ENCODE peak calls at places on chromosomes 7 and 10, in six cellular contexts. One of them, this sample, is unnamed.

GRCh38 chr7:55280031-55280454 is 85.1 kb upstream of the LANCL2 start:
- DNase-seq in right lobe of liver: no peak
- DNase-seq in stomach: peak
- DNase-seq in testis: peak
- DNase-seq in heart left ventricle: peak
- DNase-seq in esophagus muscularis mucosa: peak
- DNase-seq in this sample: peak

GRCh38 chr7:117619690-117620089 is 139.9 kb downstream of the CFTR start:
- DNase-seq in esophagus muscularis mucosa: no peak
- DNase-seq in heart left ventricle: no peak
- DNase-seq in testis: no peak
- DNase-seq in stomach: no peak
- DNase-seq in right lobe of liver: no peak
- DNase-seq in this sample: no peak

GRCh38 chr10:52653221-52653501 is 119.4 kb downstream of the MBL2 start:
- DNase-seq in stomach: no peak
- DNase-seq in esophagus muscularis mucosa: no peak
- DNase-seq in heart left ventricle: no peak
- DNase-seq in testis: no peak
- DNase-seq in right lobe of liver: no peak
- DNase-seq in this sample: no peak

GRCh38 chr7:151595702-151596340 is 76.1 kb upstream of the RHEB start:
- DNase-seq in testis: no peak
- DNase-seq in stomach: no peak
- DNase-seq in right lobe of liver: no peak
- DNase-seq in heart left ventricle: no peak
- DNase-seq in esophagus muscularis mucosa: no peak
- DNase-seq in this sample: peak

GRCh38 chr10:126921974-126922525 is 16.8 kb downstream of the DOCK1 start:
- DNase-seq in heart left ventricle: no peak
- DNase-seq in stomach: no peak
- DNase-seq in testis: no peak
- DNase-seq in esophagus muscularis mucosa: no peak
- DNase-seq in right lobe of liver: no peak
- DNase-seq in this sample: no peak

GRCh38 chr7:100545636-100546128 is 6.7 kb downstream of the AGFG2 start:
- DNase-seq in stomach: no peak
- DNase-seq in testis: peak
- DNase-seq in right lobe of liver: peak
- DNase-seq in esophagus muscularis mucosa: no peak
- DNase-seq in heart left ventricle: peak
- DNase-seq in this sample: peak

GRCh38 chr10:75430000-75430763 is 1.2 kb upstream of the LRMDA start:
- DNase-seq in heart left ventricle: peak
- DNase-seq in esophagus muscularis mucosa: no peak
- DNase-seq in stomach: peak
- DNase-seq in testis: peak
- DNase-seq in right lobe of liver: peak
- DNase-seq in this sample: peak

GRCh38 chr7:123270553-123270952 is 70.8 kb upstream of the SLC13A1 start:
- DNase-seq in testis: no peak
- DNase-seq in heart left ventricle: no peak
- DNase-seq in esophagus muscularis mucosa: no peak
- DNase-seq in right lobe of liver: no peak
- DNase-seq in stomach: no peak
- DNase-seq in this sample: no peak

GRCh38 chr7:6653101-6653995 is 16.2 kb downstream of the ZNF316 start:
- DNase-seq in right lobe of liver: no peak
- DNase-seq in heart left ventricle: no peak
- DNase-seq in testis: no peak
- DNase-seq in stomach: no peak
- DNase-seq in esophagus muscularis mucosa: no peak
- DNase-seq in this sample: no peak

GRCh38 chr7:18846765-18847215 is 270.6 kb downstream of the TWIST1 start:
- DNase-seq in right lobe of liver: no peak
- DNase-seq in esophagus muscularis mucosa: no peak
- DNase-seq in testis: no peak
- DNase-seq in stomach: no peak
- DNase-seq in heart left ventricle: no peak
- DNase-seq in this sample: no peak

GRCh38 chr7:41156268-41156667 is 546.6 kb downstream of the INHBA start:
- DNase-seq in right lobe of liver: no peak
- DNase-seq in stomach: no peak
- DNase-seq in esophagus muscularis mucosa: no peak
- DNase-seq in testis: no peak
- DNase-seq in heart left ventricle: no peak
- DNase-seq in this sample: no peak

GRCh38 chr7:130939285-130940095 is 205.5 kb upstream of the KLF14 start:
- DNase-seq in testis: no peak
- DNase-seq in esophagus muscularis mucosa: no peak
- DNase-seq in stomach: no peak
- DNase-seq in heart left ventricle: no peak
- DNase-seq in right lobe of liver: no peak
- DNase-seq in this sample: no peak

GRCh38 chr10:30463944-30464451 is 30.0 kb downstream of the MAP3K8 start:
- DNase-seq in testis: no peak
- DNase-seq in stomach: no peak
- DNase-seq in heart left ventricle: no peak
- DNase-seq in esophagus muscularis mucosa: no peak
- DNase-seq in right lobe of liver: no peak
- DNase-seq in this sample: no peak

GRCh38 chr10:30190831-30191552 is 131.6 kb upstream of the JCAD start:
- DNase-seq in stomach: no peak
- DNase-seq in esophagus muscularis mucosa: no peak
- DNase-seq in right lobe of liver: no peak
- DNase-seq in heart left ventricle: no peak
- DNase-seq in testis: peak
- DNase-seq in this sample: no peak

GRCh38 chr7:2517004-2517403 is 2.6 kb upstream of the LFNG start:
- DNase-seq in esophagus muscularis mucosa: no peak
- DNase-seq in right lobe of liver: no peak
- DNase-seq in heart left ventricle: no peak
- DNase-seq in testis: no peak
- DNase-seq in stomach: no peak
- DNase-seq in this sample: no peak

GRCh38 chr10:3811331-3811870 is 26.4 kb upstream of the KLF6 start:
- DNase-seq in heart left ventricle: no peak
- DNase-seq in stomach: peak
- DNase-seq in esophagus muscularis mucosa: peak
- DNase-seq in right lobe of liver: no peak
- DNase-seq in testis: no peak
- DNase-seq in this sample: peak

GRCh38 chr10:78899996-78900714 is 168.6 kb upstream of the ZMIZ1 start:
- DNase-seq in stomach: no peak
- DNase-seq in esophagus muscularis mucosa: peak
- DNase-seq in heart left ventricle: peak
- DNase-seq in testis: peak
- DNase-seq in right lobe of liver: no peak
- DNase-seq in this sample: no peak

GRCh38 chr7:150854066-150855000 is 2.0 kb downstream of the AOC1 start:
- DNase-seq in right lobe of liver: no peak
- DNase-seq in heart left ventricle: no peak
- DNase-seq in testis: peak
- DNase-seq in stomach: no peak
- DNase-seq in esophagus muscularis mucosa: peak
- DNase-seq in this sample: no peak

GRCh38 chr10:88858493-88858892 is 6.8 kb upstream of the ANKRD22 start:
- DNase-seq in heart left ventricle: no peak
- DNase-seq in testis: no peak
- DNase-seq in esophagus muscularis mucosa: no peak
- DNase-seq in right lobe of liver: no peak
- DNase-seq in stomach: no peak
- DNase-seq in this sample: no peak

GRCh38 chr10:110016037-110016436 is 8.3 kb downstream of the ADD3 start:
- DNase-seq in esophagus muscularis mucosa: no peak
- DNase-seq in testis: peak
- DNase-seq in stomach: no peak
- DNase-seq in heart left ventricle: no peak
- DNase-seq in right lobe of liver: no peak
- DNase-seq in this sample: no peak

GRCh38 chr10:14564268-14564744 is 210.4 kb downstream of the FAM107B start:
- DNase-seq in stomach: no peak
- DNase-seq in esophagus muscularis mucosa: no peak
- DNase-seq in heart left ventricle: no peak
- DNase-seq in right lobe of liver: no peak
- DNase-seq in testis: no peak
- DNase-seq in this sample: no peak

GRCh38 chr10:24706479-24707118 is 17.1 kb downstream of the ARHGAP21 start:
- DNase-seq in esophagus muscularis mucosa: no peak
- DNase-seq in stomach: no peak
- DNase-seq in testis: peak
- DNase-seq in heart left ventricle: no peak
- DNase-seq in right lobe of liver: no peak
- DNase-seq in this sample: no peak

GRCh38 chr10:125783957-125784356 is 8.3 kb upstream of the MMP21 start:
- DNase-seq in esophagus muscularis mucosa: no peak
- DNase-seq in right lobe of liver: no peak
- DNase-seq in testis: no peak
- DNase-seq in stomach: no peak
- DNase-seq in heart left ventricle: no peak
- DNase-seq in this sample: no peak

GRCh38 chr7:118802726-118803125 is 578.2 kb downstream of the ANKRD7 start:
- DNase-seq in esophagus muscularis mucosa: no peak
- DNase-seq in stomach: no peak
- DNase-seq in right lobe of liver: no peak
- DNase-seq in heart left ventricle: no peak
- DNase-seq in testis: no peak
- DNase-seq in this sample: no peak

GRCh38 chr7:112377607-112378006 is 72.7 kb upstream of the IFRD1 start:
- DNase-seq in right lobe of liver: no peak
- DNase-seq in esophagus muscularis mucosa: peak
- DNase-seq in stomach: no peak
- DNase-seq in testis: no peak
- DNase-seq in heart left ventricle: no peak
- DNase-seq in this sample: no peak

GRCh38 chr7:116227678-116228239 is 17.4 kb downstream of the TES start:
- DNase-seq in stomach: no peak
- DNase-seq in testis: no peak
- DNase-seq in esophagus muscularis mucosa: no peak
- DNase-seq in heart left ventricle: no peak
- DNase-seq in right lobe of liver: no peak
- DNase-seq in this sample: no peak

GRCh38 chr7:85184599-85185354 is 2.1 kb downstream of the SEMA3D start:
- DNase-seq in testis: peak
- DNase-seq in heart left ventricle: no peak
- DNase-seq in esophagus muscularis mucosa: no peak
- DNase-seq in stomach: no peak
- DNase-seq in right lobe of liver: no peak
- DNase-seq in this sample: peak

GRCh38 chr10:131814567-131815290 is 86.1 kb upstream of the PPP2R2D start:
- DNase-seq in testis: no peak
- DNase-seq in stomach: peak
- DNase-seq in esophagus muscularis mucosa: peak
- DNase-seq in heart left ventricle: no peak
- DNase-seq in right lobe of liver: peak
- DNase-seq in this sample: no peak

DNA sequence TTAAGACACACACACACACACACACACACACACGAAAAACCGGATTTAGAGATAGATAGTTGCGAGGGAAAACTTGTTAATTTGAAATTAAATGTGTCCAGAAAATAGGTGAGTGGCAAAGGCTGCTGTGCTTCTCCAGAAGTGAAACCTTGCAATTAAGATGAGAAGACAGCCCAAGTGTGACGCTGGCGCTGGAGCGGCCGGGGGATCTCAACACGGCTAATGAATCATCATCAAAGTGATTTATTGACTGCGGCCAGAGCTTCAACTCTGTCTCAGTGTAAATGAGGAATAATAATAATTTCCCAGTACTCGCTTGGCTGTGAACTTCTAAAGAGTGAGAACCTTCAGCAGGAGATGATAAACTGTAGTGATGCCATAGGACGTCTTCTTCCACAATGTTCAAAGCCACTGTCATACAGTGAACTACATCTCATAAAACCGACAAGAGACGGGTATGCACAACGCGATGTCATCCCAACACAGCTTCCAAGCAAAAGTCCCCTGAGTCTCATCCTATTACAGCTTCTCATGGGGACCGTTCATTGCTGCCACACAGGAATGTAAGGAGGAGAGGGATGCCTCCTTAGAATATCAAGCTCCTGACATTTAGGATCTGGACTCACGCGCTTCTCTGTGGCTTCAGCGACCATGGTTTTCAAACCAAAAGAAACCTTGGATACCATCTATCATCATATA is 123.6 kb upstream of the NOBOX start:
- DNase-seq in esophagus muscularis mucosa: no peak
- DNase-seq in testis: no peak
- DNase-seq in right lobe of liver: no peak
- DNase-seq in stomach: no peak
- DNase-seq in heart left ventricle: no peak
- DNase-seq in this sample: no peak
- TF ChIP-seq POLR2A in esophagus muscularis mucosa: no peak
- TF ChIP-seq POLR2A in testis: no peak
- TF ChIP-seq POLR2A in right lobe of liver: no peak
- TF ChIP-seq POLR2A in stomach: no peak
- TF ChIP-seq POLR2A in heart left ventricle: no peak
- TF ChIP-seq POLR2A in this sample: no peak

GRCh38 chr7:105738133-105738532 is 138.3 kb downstream of the ATXN7L1 start:
- DNase-seq in stomach: no peak
- DNase-seq in testis: no peak
- DNase-seq in heart left ventricle: no peak
- DNase-seq in right lobe of liver: no peak
- DNase-seq in esophagus muscularis mucosa: no peak
- DNase-seq in this sample: no peak
- TF ChIP-seq POLR2A in stomach: no peak
- TF ChIP-seq POLR2A in testis: no peak
- TF ChIP-seq POLR2A in heart left ventricle: no peak
- TF ChIP-seq POLR2A in right lobe of liver: no peak
- TF ChIP-seq POLR2A in esophagus muscularis mucosa: no peak
- TF ChIP-seq POLR2A in this sample: no peak

GRCh38 chr10:101901340-101901739 is 57.7 kb upstream of the KCNIP2 start:
- DNase-seq in esophagus muscularis mucosa: no peak
- DNase-seq in testis: no peak
- DNase-seq in heart left ventricle: no peak
- DNase-seq in right lobe of liver: no peak
- DNase-seq in stomach: no peak
- DNase-seq in this sample: no peak
- TF ChIP-seq POLR2A in esophagus muscularis mucosa: no peak
- TF ChIP-seq POLR2A in testis: no peak
- TF ChIP-seq POLR2A in heart left ventricle: no peak
- TF ChIP-seq POLR2A in right lobe of liver: no peak
- TF ChIP-seq POLR2A in stomach: no peak
- TF ChIP-seq POLR2A in this sample: no peak

DNA sequence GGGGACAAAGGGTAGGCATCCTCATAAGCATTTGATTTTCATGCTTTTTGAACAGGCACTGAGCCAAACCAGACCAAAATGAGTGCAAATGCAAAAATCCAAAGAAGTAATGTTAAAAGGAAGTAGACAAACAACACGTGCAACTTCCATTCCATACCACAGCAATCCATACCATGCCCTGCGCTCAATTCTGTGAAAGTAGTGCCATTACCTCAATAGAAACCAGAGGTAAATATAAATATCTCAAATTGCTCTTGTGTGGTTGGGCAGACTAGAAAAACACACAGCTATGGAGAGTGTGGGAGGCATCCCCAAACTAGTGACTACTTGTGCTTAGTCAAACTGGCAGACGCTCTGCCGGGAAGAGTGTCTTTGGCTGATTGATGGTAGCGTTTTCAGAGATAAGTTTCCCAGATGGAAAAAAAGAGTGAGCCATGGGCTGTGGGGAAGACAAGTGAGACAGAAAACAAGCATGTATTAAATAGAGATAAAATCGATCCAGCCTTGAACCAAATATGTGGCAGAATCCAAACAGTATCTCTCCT is 161.5 kb downstream of the CREB5 start:
- DNase-seq in stomach: no peak
- DNase-seq in right lobe of liver: no peak
- DNase-seq in heart left ventricle: no peak
- DNase-seq in testis: no peak
- DNase-seq in esophagus muscularis mucosa: no peak
- DNase-seq in this sample: no peak
- TF ChIP-seq POLR2A in stomach: no peak
- TF ChIP-seq POLR2A in right lobe of liver: no peak
- TF ChIP-seq POLR2A in heart left ventricle: no peak
- TF ChIP-seq POLR2A in testis: no peak
- TF ChIP-seq POLR2A in esophagus muscularis mucosa: no peak
- TF ChIP-seq POLR2A in this sample: no peak

This sample was measured in body of pancreas.